ENCODE peak calls at places on chromosomes 1 and 21, in ten cellular contexts. L is psoas muscle; K is heart right ventricle; A is lower lobe of right lung; M is lung; E is spleen; D is IMR-90; C is neuronal stem cell; I is CD8-positive, alpha-beta memory T cell; Z is CD4-positive, CD25-positive, alpha-beta regulatory T cell. X is an unnamed sample. For H3K9me3, the result is how much of the 10 kb centered on the place peaks cover.

GRCh38 chr1:171610385-171610784 is 11.7 kb upstream of the MYOCOS start:
- DNase-seq in I (no peak), M (no peak), Z (no peak), K (no peak), E (no peak), C (no peak), L (no peak), A (no peak), D (peak), X (no peak)

GRCh38 chr1:207181838-207182237 is 77.8 kb downstream of the C4BPA start:
- DNase-seq in M (no peak), K (no peak), I (no peak), Z (no peak), E (no peak), C (no peak), L (no peak), A (no peak), D (no peak), X (no peak)

GRCh38 chr1:236451796-236452373 is 57.8 kb downstream of the EDARADD start:
- DNase-seq in E (no peak), L (no peak), I (peak), K (no peak), Z (peak), C (no peak), D (no peak), A (no peak), M (no peak), X (no peak)

GRCh38 chr21:37800496-37801061 is 115.7 kb downstream of the KCNJ6 start:
- DNase-seq in A (no peak), K (no peak), Z (no peak), I (no peak), E (no peak), D (peak), M (no peak), L (no peak), C (no peak), X (no peak)

GRCh38 chr1:96651517-96651916 is 70.1 kb upstream of the PTBP2 start:
- DNase-seq in I (no peak), A (no peak), C (no peak), E (no peak), Z (no peak), M (no peak), D (no peak), K (no peak), L (no peak), X (no peak)

GRCh38 chr1:119655160-119655559 is 7.1 kb upstream of the ZNF697 start:
- DNase-seq in A (no peak), D (peak), Z (no peak), L (no peak), M (no peak), I (no peak), E (no peak), K (no peak), C (no peak), X (no peak)

GRCh38 chr1:25861316-25862286 is 2.3 kb upstream of the AUNIP start:
- DNase-seq in K (no peak), I (no peak), A (no peak), D (no peak), E (no peak), L (no peak), M (no peak), Z (no peak), C (no peak), X (no peak)

GRCh38 chr1:236515443-236515958 is 8.3 kb upstream of the LGALS8 start:
- DNase-seq in M (no peak), L (no peak), K (no peak), Z (no peak), D (no peak), C (no peak), I (no peak), E (no peak), A (no peak), X (no peak)

GRCh38 chr21:40049031-40049958 is 182.1 kb downstream of the PCP4 start:
- DNase-seq in I (no peak), Z (no peak), D (peak), K (no peak), L (peak), E (no peak), M (no peak), C (no peak), A (no peak), X (no peak)

GRCh38 chr1:906532-907420 is 16.9 kb upstream of the SAMD11 start:
- DNase-seq in K (peak), E (peak), Z (no peak), M (peak), I (no peak), C (no peak), A (peak), D (peak), L (peak), X (no peak)

GRCh38 chr1:28864695-28865094 is 49.7 kb upstream of the EPB41 start:
- DNase-seq in A (no peak), Z (no peak), K (no peak), C (no peak), E (no peak), D (no peak), M (no peak), L (no peak), I (no peak), X (no peak)

GRCh38 chr1:235391879-235392278 is 24.7 kb downstream of the TBCE start:
- DNase-seq in M (no peak), L (no peak), I (no peak), Z (no peak), E (no peak), D (peak), C (no peak), A (no peak), K (no peak), X (no peak)

GRCh38 chr1:235883261-235883927 is 16.7 kb upstream of the LYST start:
- DNase-seq in K (peak), M (peak), D (peak), Z (no peak), E (no peak), C (no peak), L (peak), A (peak), I (no peak), X (no peak)

GRCh38 chr1:80050523-80050922 is 1044.0 kb upstream of the ADGRL4 start:
- DNase-seq in C (no peak), L (no peak), D (no peak), Z (no peak), K (no peak), I (no peak), M (no peak), A (no peak), E (peak), X (no peak)

GRCh38 chr1:1171551-1172340 is 1.9 kb upstream of the TTLL10 start:
- DNase-seq in M (no peak), C (no peak), I (no peak), E (peak), L (peak), A (no peak), D (no peak), Z (no peak), K (no peak), X (no peak)

GRCh38 chr1:90718411-90719320 is 1.6 kb upstream of the BARHL2 start:
- DNase-seq in A (no peak), Z (no peak), M (no peak), I (no peak), C (no peak), D (no peak), E (no peak), K (no peak), L (no peak), X (no peak)

GRCh38 chr1:32035119-32035518 is 21.5 kb downstream of the KHDRBS1 start:
- DNase-seq in E (no peak), I (no peak), L (no peak), M (no peak), K (no peak), Z (no peak), C (no peak), D (no peak), A (no peak), X (no peak)

GRCh38 chr1:160407819-160408801 is 7.7 kb downstream of the VANGL2 start:
- DNase-seq in C (no peak), E (no peak), A (no peak), M (no peak), I (no peak), Z (no peak), D (no peak), K (no peak), L (no peak), X (no peak)

GRCh38 chr1:55078470-55078869 is 39.1 kb downstream of the PCSK9 start:
- DNase-seq in L (no peak), D (no peak), Z (no peak), M (no peak), C (no peak), I (no peak), K (no peak), E (no peak), A (no peak), X (no peak)

GRCh38 chr1:187471555-187471954 is 642.8 kb downstream of the PLA2G4A start:
- DNase-seq in K (no peak), L (no peak), C (no peak), I (no peak), A (no peak), Z (no peak), M (no peak), E (no peak), D (peak), X (no peak)

GRCh38 chr21:20639026-20639425 is 359.2 kb upstream of the NCAM2 start:
- DNase-seq in C (no peak), E (no peak), K (no peak), I (no peak), L (no peak), A (no peak), M (no peak), Z (no peak), D (no peak), X (no peak)

GRCh38 chr1:34681481-34682451 is 73.1 kb upstream of the GJB5 start:
- DNase-seq in E (no peak), K (peak), I (peak), A (no peak), D (peak), L (no peak), Z (no peak), C (peak), M (peak), X (no peak)

GRCh38 chr21:43361493-43362296 is 65.2 kb downstream of the SIK1 start:
- DNase-seq in L (peak), A (no peak), K (peak), M (no peak), E (peak), Z (peak), I (peak), C (no peak), D (peak), X (no peak)

GRCh38 chr1:157806431-157807149 is 13.3 kb downstream of the FCRL1 start:
- DNase-seq in Z (no peak), I (no peak), A (no peak), D (no peak), L (no peak), K (no peak), M (no peak), C (no peak), E (peak), X (no peak)

GRCh38 chr21:36080386-36080785 is 10.6 kb downstream of the CBR1 start:
- DNase-seq in E (no peak), D (no peak), A (no peak), C (no peak), I (no peak), L (no peak), K (no peak), M (no peak), Z (no peak), X (no peak)

GRCh38 chr1:112169517-112169916 is 180.0 kb upstream of the KCND3 start:
- DNase-seq in K (no peak), D (no peak), E (no peak), L (no peak), C (no peak), Z (no peak), I (no peak), A (no peak), M (no peak), X (no peak)

GRCh38 chr1:9028921-9029715 is 2.9 kb upstream of the SLC2A7 start:
- DNase-seq in A (no peak), D (peak), C (no peak), Z (no peak), I (no peak), L (no peak), E (no peak), M (no peak), K (no peak), X (no peak)

GRCh38 chr1:209335090-209335692 is 248.3 kb upstream of the CAMK1G start:
- DNase-seq in Z (no peak), K (no peak), D (peak), C (peak), M (no peak), I (no peak), E (no peak), L (no peak), A (no peak), X (no peak)

GRCh38 chr1:21577933-21578332 is 68.7 kb downstream of the ALPL start:
- DNase-seq in M (no peak), K (no peak), A (no peak), Z (no peak), E (no peak), D (no peak), L (no peak), I (no peak), C (no peak), X (no peak)

GRCh38 chr1:56330400-56331026 is 248.8 kb downstream of the PLPP3 start:
- DNase-seq in D (peak), M (no peak), A (no peak), I (no peak), L (no peak), E (no peak), C (no peak), K (no peak), Z (no peak), X (no peak)

GRCh38 chr1:203271018-203271743 is 34.1 kb upstream of the BTG2 start:
- DNase-seq in I (peak), E (peak), K (peak), L (no peak), Z (peak), A (peak), C (no peak), D (peak), M (peak), X (peak)

GRCh38 chr1:202968895-202969295 is 1.8 kb upstream of the CYB5R1 start:
- DNase-seq in M (peak), C (peak), Z (no peak), A (peak), L (peak), K (peak), I (no peak), D (peak), E (peak), X (no peak)

GRCh38 chr1:31689394-31689793 is 14.4 kb downstream of the COL16A1 start:
- DNase-seq in C (no peak), E (no peak), D (no peak), M (no peak), I (no peak), K (no peak), L (no peak), A (no peak), Z (no peak), X (no peak)

GRCh38 chr21:30190554-30190953 is 23.9 kb upstream of the CLDN17 start:
- DNase-seq in D (no peak), E (no peak), L (no peak), A (no peak), M (no peak), K (no peak), Z (no peak), C (no peak), I (no peak), X (no peak)

GRCh38 chr21:30189763-30190162 is 23.2 kb upstream of the CLDN17 start:
- DNase-seq in K (no peak), C (no peak), M (no peak), A (no peak), E (no peak), L (no peak), I (no peak), Z (no peak), D (no peak), X (no peak)

DNA sequence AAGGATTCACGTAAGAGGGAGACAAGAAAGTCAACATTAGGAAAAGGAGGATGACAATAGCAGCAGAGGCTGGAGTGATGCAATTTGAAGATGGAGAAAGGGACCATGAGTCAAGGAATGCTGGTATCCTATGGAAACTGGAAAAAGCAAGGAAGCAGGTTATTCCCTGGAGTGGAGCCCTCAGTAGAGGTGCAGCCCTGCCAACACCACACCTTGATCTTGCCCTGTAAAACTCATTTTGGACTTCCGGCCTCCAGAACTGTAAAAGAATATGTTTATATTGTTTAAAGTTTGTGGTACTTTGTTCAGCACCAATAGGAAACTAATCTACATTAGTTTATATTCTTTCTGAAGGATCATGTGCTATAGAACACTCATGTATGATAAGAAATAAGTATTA is 19.6 kb upstream of the CLDN17 start:
- DNase-seq in K (no peak), C (no peak), E (no peak), L (no peak), Z (no peak), A (no peak), M (no peak), I (no peak), D (no peak), X (no peak)
- H3K9me3 ChIP-seq in K (under half), C (under half), E (under half), L (under half), Z (under half), A (under half), M (under half), I (under half), D (under half), X (under half)

DNA sequence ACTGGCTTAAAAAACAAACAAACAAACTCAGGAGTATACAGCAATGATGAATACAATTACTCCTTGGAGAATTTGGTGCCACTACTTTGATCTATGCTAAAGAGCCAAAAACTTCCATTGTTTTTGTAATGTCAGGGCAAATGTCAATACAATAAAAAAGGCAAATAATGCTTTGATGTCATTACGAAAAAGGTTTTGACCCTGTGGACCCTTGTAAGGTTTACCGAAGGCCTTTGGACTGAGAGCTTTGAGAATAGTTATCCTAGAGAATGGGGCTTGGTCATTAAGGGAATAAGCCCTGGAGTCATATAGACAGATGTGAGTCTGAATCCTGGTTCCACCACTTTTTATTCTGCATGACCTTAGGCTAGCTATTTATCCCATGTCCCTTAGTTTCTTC is 27.5 kb downstream of the CEP170 start:
- DNase-seq in Z (no peak), L (no peak), C (no peak), A (no peak), M (no peak), K (no peak), I (no peak), D (no peak), E (no peak), X (no peak)
- H3K9me3 ChIP-seq in Z (under half), L (under half), C (under half), A (under half), M (under half), K (under half), I (under half), D (under half), E (under half), X (under half)

DNA sequence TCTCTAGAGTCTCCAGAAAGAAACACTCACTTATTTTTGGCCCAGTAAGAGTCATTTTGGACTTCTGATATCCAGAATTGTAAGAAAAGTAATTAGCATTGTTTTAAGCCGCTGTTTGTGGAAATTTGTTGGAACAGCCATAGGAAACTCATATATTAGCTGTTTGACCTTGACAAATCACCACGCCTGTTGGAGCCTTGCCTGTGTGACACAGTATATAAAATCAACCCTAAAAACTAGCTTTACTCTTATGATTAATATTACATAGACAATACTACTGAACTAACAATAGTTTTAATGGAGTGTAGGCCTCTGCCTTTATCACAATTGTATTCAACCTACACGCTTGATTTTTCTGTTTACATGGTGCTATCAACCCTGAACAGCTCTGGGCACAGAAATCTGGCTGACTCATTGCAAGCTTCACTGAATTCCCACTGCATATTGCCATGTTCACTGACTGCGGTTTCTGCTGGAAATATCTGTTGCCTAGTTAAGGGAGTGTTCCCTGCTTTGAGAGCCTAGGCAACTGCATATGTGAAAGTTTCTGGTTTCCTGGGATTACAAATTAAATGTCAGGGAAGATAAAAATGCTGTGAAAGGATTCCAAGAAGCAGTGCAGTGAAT is 419.5 kb upstream of the DEPDC1 start:
- DNase-seq in M (no peak), D (peak), E (no peak), K (peak), Z (no peak), A (no peak), I (no peak), C (no peak), L (no peak), X (no peak)
- H3K9me3 ChIP-seq in M (under half), D (under half), E (under half), K (under half), Z (under half), A (under half), I (under half), C (under half), L (under half), X (under half)

DNA sequence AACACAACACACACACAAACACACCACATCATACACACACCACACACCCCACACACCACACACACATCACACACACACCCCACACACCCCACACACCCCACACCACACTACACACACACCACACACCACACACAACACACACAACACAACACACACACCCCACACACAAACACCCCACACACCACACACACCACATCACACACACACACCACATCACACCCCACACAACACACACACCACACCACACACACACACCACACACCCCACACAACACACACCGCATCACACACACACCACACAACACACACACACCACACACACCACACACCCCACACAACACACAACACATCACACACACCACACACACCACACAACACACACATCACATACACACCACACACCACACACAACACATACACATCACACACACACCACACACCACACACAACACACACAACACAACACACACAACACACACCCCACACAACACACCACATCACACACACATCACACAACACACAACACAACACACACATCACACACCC is 2.5 kb downstream of the LYPD8 start:
- DNase-seq in I (no peak), C (no peak), D (no peak), E (no peak), A (no peak), Z (no peak), K (no peak), M (no peak), L (no peak), X (no peak)
- H3K9me3 ChIP-seq in I (under half), C (half or more), D (under half), E (under half), A (under half), Z (under half), K (under half), M (under half), L (under half), X (under half)

DNA sequence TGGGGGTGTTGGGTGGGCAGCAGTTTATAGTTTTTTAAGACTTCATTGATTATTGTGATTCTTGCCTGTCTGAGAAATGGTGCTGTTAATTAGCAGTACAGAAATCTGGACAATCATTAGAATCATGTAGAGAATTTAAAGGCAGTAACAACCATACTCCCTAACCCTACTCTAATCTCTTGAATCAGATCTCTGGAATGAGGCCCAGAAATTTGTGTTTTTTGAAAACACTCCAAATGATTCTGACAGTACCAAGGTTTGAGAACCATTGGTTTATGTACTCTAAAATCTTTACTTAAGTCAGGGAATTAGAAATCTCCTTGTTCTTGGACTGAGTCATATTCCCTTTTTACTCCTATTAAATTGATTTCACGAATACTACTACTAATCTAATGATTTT is 24.0 kb downstream of the FNBP1L start:
- DNase-seq in E (no peak), L (no peak), K (peak), M (no peak), D (peak), A (no peak), Z (no peak), I (no peak), C (no peak), X (no peak)
- H3K9me3 ChIP-seq in E (under half), L (under half), K (under half), M (under half), D (under half), A (under half), Z (under half), I (under half), C (under half), X (under half)

GRCh38 chr1:2824999-2825398 is 23.5 kb upstream of the TTC34 start:
- DNase-seq in C (no peak), K (no peak), I (no peak), E (no peak), A (peak), L (peak), Z (no peak), D (no peak), M (no peak), X (no peak)
- H3K9me3 ChIP-seq in C (under half), K (under half), I (under half), E (under half), A (under half), L (under half), Z (under half), D (half or more), M (under half), X (under half)

GRCh38 chr21:28159396-28159795 is 833.3 kb downstream of the LTN1 start:
- DNase-seq in D (no peak), Z (no peak), C (no peak), E (no peak), K (no peak), M (no peak), L (no peak), A (no peak), I (no peak), X (no peak)
- H3K9me3 ChIP-seq in D (under half), Z (under half), C (under half), E (under half), K (under half), M (under half), L (under half), A (under half), I (under half), X (under half)

X was measured in T-helper 17 cell.